ENCODE peak calls at places on chromosomes 3 and 15, in six cellular contexts. E is T-helper 17 cell, I is sigmoid colon, Z is mammary epithelial cell, X is heart left ventricle, P is heart right ventricle. L is an unnamed sample.

GRCh38 chr3:115834068-115834467 is 210.8 kb downstream of the GAP43 start:
- DNase-seq in X (no peak), I (no peak), E (no peak), P (no peak), Z (peak; percentile 67), L (no peak)

GRCh38 chr3:15634671-15635661 is 33.4 kb downstream of the BTD start:
- DNase-seq in E (no peak), X (no peak), P (no peak), I (peak; percentile 94), Z (no peak), L (no peak)

GRCh38 chr3:130529816-130530215 is 12.8 kb downstream of the COL6A6 start:
- DNase-seq in E (no peak), P (no peak), Z (no peak), X (no peak), I (no peak), L (no peak)

GRCh38 chr3:141366285-141367037 is 1.8 kb upstream of the ZBTB38 start:
- DNase-seq in Z (peak; percentile 87), X (peak; percentile 70), P (no peak), I (peak; percentile 83), E (no peak), L (no peak)

GRCh38 chr3:176767385-176767784 is 429.9 kb downstream of the TBL1XR1 start:
- DNase-seq in Z (peak; percentile 98), E (no peak), I (peak; percentile 72), X (no peak), P (no peak), L (no peak)

GRCh38 chr3:38137615-38138346 is 680 bp upstream of the MYD88 start:
- DNase-seq in P (no peak), Z (no peak), E (no peak), X (no peak), I (no peak), L (no peak)

GRCh38 chr3:8595252-8595934 is 49.2 kb downstream of the SSUH2 start:
- DNase-seq in X (no peak), I (no peak), P (no peak), E (no peak), Z (no peak), L (no peak)

GRCh38 chr15:45891766-45892165 is 256.9 kb downstream of the SQOR start:
- DNase-seq in X (no peak), I (no peak), P (no peak), E (no peak), Z (no peak), L (no peak)

L was measured in NCI-H82.